ENCODE peak calls at places on chromosome 1, in seven cellular contexts. I is upper lobe of right lung, M is Peyer's patch, K is GM06990, O is mammary epithelial cell, P is fibroblast of lung, S is HFF-Myc. B is an unnamed sample.

GRCh38 chr1:44713321-44713781 is 17.6 kb downstream of the RNU5D-1 start:
- DNase-seq in O (no peak), M (no peak), S (no peak), K (peak; percentile 68), P (no peak), I (no peak), B (no peak)

GRCh38 chr1:31234870-31235269 is 4.8 kb downstream of the NKAIN1 start:
- DNase-seq in S (no peak), M (no peak), O (no peak), I (no peak), K (no peak), P (no peak), B (no peak)

GRCh38 chr1:2404890-2405511 is 7.4 kb downstream of the PEX10 start:
- DNase-seq in P (peak; percentile 34), I (no peak), O (no peak), K (no peak), M (no peak), S (no peak), B (no peak)

GRCh38 chr1:96863449-96863848 is 141.9 kb downstream of the PTBP2 start:
- DNase-seq in P (no peak), K (no peak), S (no peak), I (no peak), M (no peak), O (no peak), B (no peak)

GRCh38 chr1:17948594-17948993 is 159.0 kb upstream of the IGSF21 start:
- DNase-seq in S (no peak), M (no peak), O (no peak), I (no peak), K (no peak), P (no peak), B (no peak)

GRCh38 chr1:208025036-208025435 is 114.1 kb upstream of the CD34 start:
- DNase-seq in K (no peak), I (peak; percentile 18), P (peak; percentile 82), M (no peak), S (peak; percentile 48), O (no peak), B (no peak)

GRCh38 chr1:192442736-192443135 is 125.9 kb downstream of the RGS21 start:
- DNase-seq in O (no peak), S (no peak), M (no peak), I (no peak), K (no peak), P (no peak), B (no peak)

GRCh38 chr1:174883361-174883760 is 116.4 kb upstream of the CACYBP start:
- DNase-seq in O (peak; percentile 50), K (no peak), M (no peak), I (no peak), S (peak; percentile 22), P (peak; percentile 61), B (no peak)

GRCh38 chr1:18241932-18242331 is 134.3 kb downstream of the IGSF21 start:
- DNase-seq in M (no peak), K (no peak), I (no peak), S (no peak), P (no peak), O (no peak), B (no peak)

GRCh38 chr1:61460230-61460629 is 264.7 kb downstream of the TM2D1 start:
- DNase-seq in S (no peak), M (no peak), I (no peak), K (no peak), O (no peak), P (no peak), B (no peak)
- TF ChIP-seq CTCF in S (no peak), M (no peak), I (no peak), K (no peak), O (no peak), P (no peak), B (no peak)

GRCh38 chr1:185652348-185652747 is 81.8 kb upstream of the HMCN1 start:
- DNase-seq in O (no peak), K (no peak), S (no peak), M (no peak), I (no peak), P (no peak), B (no peak)

GRCh38 chr1:185650602-185651230 is 83.5 kb upstream of the HMCN1 start:
- DNase-seq in P (no peak), S (no peak), K (no peak), O (peak; percentile 33), I (no peak), M (no peak), B (no peak)

GRCh38 chr1:185654952-185655314 is 79.3 kb upstream of the HMCN1 start:
- DNase-seq in I (no peak), K (no peak), S (no peak), P (no peak), O (no peak), M (no peak), B (no peak)

GRCh38 chr1:185654199-185654951 is 79.8 kb upstream of the HMCN1 start:
- DNase-seq in O (no peak), K (no peak), M (no peak), S (no peak), I (no peak), P (peak; percentile 51), B (no peak)

GRCh38 chr1:185653615-185654014 is 80.6 kb upstream of the HMCN1 start:
- DNase-seq in S (no peak), M (no peak), I (no peak), P (no peak), O (no peak), K (no peak), B (no peak)
- TF ChIP-seq CTCF in S (no peak), M (no peak), I (no peak), P (no peak), O (no peak), K (no peak), B (no peak)

GRCh38 chr1:50969611-50970507 is at the start of gene CDKN2C:
- DNase-seq in O (peak; percentile 85), P (peak; percentile 90), I (peak; percentile 76), K (peak; percentile 73), S (no peak), M (peak; percentile 80), B (peak; percentile 43)
- TF ChIP-seq CTCF in O (no peak), P (no peak), I (no peak), K (peak; percentile 28), S (no peak), M (no peak), B (no peak)

GRCh38 chr1:223001653-223002634 is 141.1 kb downstream of the TLR5 start:
- DNase-seq in K (no peak), O (peak; percentile 39), P (no peak), I (no peak), S (no peak), M (no peak), B (no peak)
- TF ChIP-seq CTCF in K (no peak), O (no peak), P (peak; percentile 11), I (no peak), S (peak; percentile 26), M (peak; percentile 13), B (no peak)

GRCh38 chr1:22320703-22321344 is 130.8 kb upstream of the ZBTB40 start:
- DNase-seq in S (no peak), M (no peak), K (no peak), P (no peak), O (no peak), I (no peak), B (no peak)
- TF ChIP-seq CTCF in S (no peak), M (no peak), K (no peak), P (no peak), O (no peak), I (no peak), B (no peak)

GRCh38 chr1:164922585-164922984 is 363.6 kb downstream of the PBX1 start:
- DNase-seq in S (no peak), O (no peak), K (no peak), P (no peak), M (no peak), I (no peak), B (no peak)

GRCh38 chr1:164930241-164930640 is 371.3 kb downstream of the PBX1 start:
- DNase-seq in P (no peak), S (no peak), K (no peak), O (no peak), M (no peak), I (no peak), B (no peak)

GRCh38 chr1:164930833-164931232 is 371.8 kb downstream of the PBX1 start:
- DNase-seq in O (no peak), K (no peak), S (no peak), P (no peak), M (no peak), I (no peak), B (no peak)

GRCh38 chr1:164932580-164932979 is 373.6 kb downstream of the PBX1 start:
- DNase-seq in S (no peak), K (no peak), I (no peak), P (no peak), M (no peak), O (no peak), B (no peak)

GRCh38 chr1:164928223-164928814 is 369.3 kb downstream of the PBX1 start:
- DNase-seq in K (no peak), M (no peak), S (no peak), I (no peak), P (no peak), O (no peak), B (no peak)
- TF ChIP-seq CTCF in K (no peak), M (no peak), S (no peak), I (no peak), P (no peak), O (no peak), B (no peak)